ENCODE peak calls at places on chromosomes 11 and 22, in four cellular contexts. One of them, this sample, is unnamed.

GRCh38 chr11:116796548-116796947 is 4.9 kb upstream of the APOA5 start:
- DNase-seq in HEK293T: no peak
- DNase-seq in GM12878: no peak
- DNase-seq in HepG2: peak
- DNase-seq in this sample: no peak

GRCh38 chr22:26835929-26836528 is 178.6 kb downstream of the MIAT start:
- DNase-seq in HEK293T: peak
- DNase-seq in GM12878: no peak
- DNase-seq in HepG2: peak
- DNase-seq in this sample: peak

GRCh38 chr11:57432017-57432590 is 5.2 kb upstream of the SLC43A3 start:
- DNase-seq in HEK293T: no peak
- DNase-seq in GM12878: no peak
- DNase-seq in HepG2: no peak
- DNase-seq in this sample: no peak

GRCh38 chr11:115439385-115439784 is 64.8 kb downstream of the CADM1 start:
- DNase-seq in HEK293T: no peak
- DNase-seq in GM12878: no peak
- DNase-seq in HepG2: no peak
- DNase-seq in this sample: no peak

GRCh38 chr22:24440718-24441405 is 13.5 kb downstream of the ADORA2A start:
- DNase-seq in HEK293T: no peak
- DNase-seq in GM12878: no peak
- DNase-seq in HepG2: no peak
- DNase-seq in this sample: no peak

GRCh38 chr22:20117656-20118571 is 888 bp upstream of the TRMT2A start:
- DNase-seq in HEK293T: no peak
- DNase-seq in GM12878: no peak
- DNase-seq in HepG2: no peak
- DNase-seq in this sample: peak

GRCh38 chr11:27201454-27202302 is 161.1 kb downstream of the BBOX1 start:
- DNase-seq in HEK293T: peak
- DNase-seq in GM12878: no peak
- DNase-seq in HepG2: peak
- DNase-seq in this sample: peak

GRCh38 chr11:119370486-119371046 is 10.9 kb downstream of the USP2 start:
- DNase-seq in HEK293T: no peak
- DNase-seq in GM12878: no peak
- DNase-seq in HepG2: peak
- DNase-seq in this sample: no peak

GRCh38 chr11:92826136-92826535 is 143.3 kb upstream of the MTNR1B start:
- DNase-seq in HEK293T: no peak
- DNase-seq in GM12878: no peak
- DNase-seq in HepG2: no peak
- DNase-seq in this sample: no peak

GRCh38 chr11:2732261-2732939 is 32.6 kb upstream of the KCNQ1OT1 start:
- DNase-seq in HEK293T: no peak
- DNase-seq in GM12878: no peak
- DNase-seq in HepG2: peak
- DNase-seq in this sample: no peak

GRCh38 chr11:77127969-77128691 is at the start of gene MYO7A:
- DNase-seq in HEK293T: no peak
- DNase-seq in GM12878: no peak
- DNase-seq in HepG2: peak
- DNase-seq in this sample: peak

GRCh38 chr11:83206771-83207413 is 13.4 kb downstream of the ANKRD42 start:
- DNase-seq in HEK293T: no peak
- DNase-seq in GM12878: no peak
- DNase-seq in HepG2: no peak
- DNase-seq in this sample: no peak

GRCh38 chr11:73401924-73402833 is 26.0 kb downstream of the RELT start:
- DNase-seq in HEK293T: no peak
- DNase-seq in GM12878: no peak
- DNase-seq in HepG2: no peak
- DNase-seq in this sample: no peak

GRCh38 chr11:121777056-121777455 is 324.3 kb upstream of the SORL1-AS1 start:
- DNase-seq in HEK293T: no peak
- DNase-seq in GM12878: no peak
- DNase-seq in HepG2: no peak
- DNase-seq in this sample: no peak

GRCh38 chr22:38484244-38484643 is 16.3 kb downstream of the KDELR3 start:
- DNase-seq in HEK293T: no peak
- DNase-seq in GM12878: no peak
- DNase-seq in HepG2: no peak
- DNase-seq in this sample: no peak

GRCh38 chr11:109309153-109309552 is 112.8 kb upstream of the C11orf87 start:
- DNase-seq in HEK293T: no peak
- DNase-seq in GM12878: no peak
- DNase-seq in HepG2: no peak
- DNase-seq in this sample: no peak

GRCh38 chr11:118913411-118914125 is 12.2 kb downstream of the BCL9L start:
- DNase-seq in HEK293T: no peak
- DNase-seq in GM12878: no peak
- DNase-seq in HepG2: no peak
- DNase-seq in this sample: no peak

GRCh38 chr11:134119094-134119493 is 50.2 kb downstream of the JAM3 start:
- DNase-seq in HEK293T: no peak
- DNase-seq in GM12878: no peak
- DNase-seq in HepG2: no peak
- DNase-seq in this sample: no peak

GRCh38 chr11:130358398-130358797 is 43.7 kb upstream of the ZBTB44 start:
- DNase-seq in HEK293T: no peak
- DNase-seq in GM12878: no peak
- DNase-seq in HepG2: no peak
- DNase-seq in this sample: no peak

GRCh38 chr22:31036671-31037550 is 44.2 kb upstream of the SMTN start:
- DNase-seq in HEK293T: no peak
- DNase-seq in GM12878: no peak
- DNase-seq in HepG2: no peak
- DNase-seq in this sample: no peak

GRCh38 chr11:26621147-26621546 is 49.1 kb upstream of the MUC15 start:
- DNase-seq in HEK293T: no peak
- DNase-seq in GM12878: no peak
- DNase-seq in HepG2: no peak
- DNase-seq in this sample: no peak

GRCh38 chr22:45309422-45310227 is at the start of gene FAM118A:
- DNase-seq in HEK293T: peak
- DNase-seq in GM12878: peak
- DNase-seq in HepG2: peak
- DNase-seq in this sample: peak

GRCh38 chr22:23553922-23554870 is 25.9 kb downstream of the IGLL1 start:
- DNase-seq in HEK293T: no peak
- DNase-seq in GM12878: no peak
- DNase-seq in HepG2: no peak
- DNase-seq in this sample: no peak

GRCh38 chr22:48900626-48901025 is 927.0 kb downstream of the BRD1 start:
- DNase-seq in HEK293T: no peak
- DNase-seq in GM12878: no peak
- DNase-seq in HepG2: no peak
- DNase-seq in this sample: no peak

GRCh38 chr11:45927332-45927683 is 4.9 kb downstream of the LARGE2 start:
- DNase-seq in HEK293T: no peak
- DNase-seq in GM12878: no peak
- DNase-seq in HepG2: no peak
- DNase-seq in this sample: no peak

GRCh38 chr11:574632-575323 is 1.5 kb upstream of the PHRF1 start:
- DNase-seq in HEK293T: no peak
- DNase-seq in GM12878: no peak
- DNase-seq in HepG2: no peak
- DNase-seq in this sample: no peak

GRCh38 chr11:61747389-61748285 is 4.8 kb upstream of the MYRF start:
- DNase-seq in HEK293T: peak
- DNase-seq in GM12878: no peak
- DNase-seq in HepG2: peak
- DNase-seq in this sample: peak

GRCh38 chr11:94895971-94896370 is 77.4 kb downstream of the CWC15 start:
- DNase-seq in HEK293T: no peak
- DNase-seq in GM12878: no peak
- DNase-seq in HepG2: no peak
- DNase-seq in this sample: no peak

GRCh38 chr11:16843307-16843706 is 104.9 kb downstream of the C11orf58 start:
- DNase-seq in HEK293T: no peak
- DNase-seq in GM12878: no peak
- DNase-seq in HepG2: peak
- DNase-seq in this sample: peak

GRCh38 chr22:44180706-44181032 is at the start of gene PARVG:
- DNase-seq in HEK293T: peak
- DNase-seq in GM12878: peak
- DNase-seq in HepG2: no peak
- DNase-seq in this sample: no peak

GRCh38 chr11:26478710-26479109 is 93.4 kb downstream of the MUC15 start:
- DNase-seq in HEK293T: no peak
- DNase-seq in GM12878: no peak
- DNase-seq in HepG2: no peak
- DNase-seq in this sample: no peak

GRCh38 chr11:86632499-86633269 is 39.7 kb downstream of the ME3 start:
- DNase-seq in HEK293T: peak
- DNase-seq in GM12878: peak
- DNase-seq in HepG2: peak
- DNase-seq in this sample: peak
- TF ChIP-seq TARDBP in HEK293T: no peak
- TF ChIP-seq TARDBP in GM12878: no peak
- TF ChIP-seq TARDBP in HepG2: no peak
- TF ChIP-seq TARDBP in this sample: no peak

DNA sequence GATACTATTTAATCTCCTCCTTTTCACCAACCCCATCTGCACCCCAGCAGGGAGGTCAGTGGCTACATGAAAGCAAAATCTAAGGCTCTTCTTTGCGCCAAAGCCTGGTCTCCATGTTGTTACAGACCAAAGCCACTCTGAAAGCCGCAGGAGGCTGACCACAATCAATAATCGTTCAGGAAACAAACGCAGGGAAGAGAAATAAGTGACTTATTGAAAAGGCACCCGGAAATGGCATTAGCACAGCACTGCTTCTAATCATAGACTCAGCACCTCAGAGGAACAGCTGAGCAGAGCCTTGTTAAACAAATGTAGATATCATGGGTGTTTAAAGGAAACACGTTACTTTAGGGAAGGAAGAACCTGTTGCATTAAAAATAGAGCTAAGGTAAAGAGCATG is 183.9 kb downstream of the KIRREL3 start:
- DNase-seq in HEK293T: no peak
- DNase-seq in GM12878: no peak
- DNase-seq in HepG2: no peak
- DNase-seq in this sample: no peak
- TF ChIP-seq TARDBP in HEK293T: no peak
- TF ChIP-seq TARDBP in GM12878: no peak
- TF ChIP-seq TARDBP in HepG2: no peak
- TF ChIP-seq TARDBP in this sample: no peak

GRCh38 chr11:66557733-66558326 is 10.6 kb downstream of the CTSF start:
- DNase-seq in HEK293T: no peak
- DNase-seq in GM12878: no peak
- DNase-seq in HepG2: no peak
- DNase-seq in this sample: no peak

GRCh38 chr11:66561975-66562248 is 6.5 kb downstream of the CTSF start:
- DNase-seq in HEK293T: no peak
- DNase-seq in GM12878: no peak
- DNase-seq in HepG2: no peak
- DNase-seq in this sample: no peak

GRCh38 chr11:66561178-66561974 is 7.0 kb downstream of the CTSF start:
- DNase-seq in HEK293T: no peak
- DNase-seq in GM12878: no peak
- DNase-seq in HepG2: no peak
- DNase-seq in this sample: peak

GRCh38 chr11:66559862-66560676 is 8.3 kb downstream of the CTSF start:
- DNase-seq in HEK293T: no peak
- DNase-seq in GM12878: no peak
- DNase-seq in HepG2: no peak
- DNase-seq in this sample: no peak

GRCh38 chr11:66559141-66559861 is 9.1 kb downstream of the CTSF start:
- DNase-seq in HEK293T: no peak
- DNase-seq in GM12878: no peak
- DNase-seq in HepG2: no peak
- DNase-seq in this sample: peak
- TF ChIP-seq TARDBP in HEK293T: no peak
- TF ChIP-seq TARDBP in GM12878: no peak
- TF ChIP-seq TARDBP in HepG2: no peak
- TF ChIP-seq TARDBP in this sample: no peak

GRCh38 chr22:36544107-36544620 is 15.2 kb upstream of the EIF3D start:
- DNase-seq in HEK293T: no peak
- DNase-seq in GM12878: no peak
- DNase-seq in HepG2: no peak
- DNase-seq in this sample: no peak

GRCh38 chr22:36549033-36549432 is 20.1 kb upstream of the EIF3D start:
- DNase-seq in HEK293T: no peak
- DNase-seq in GM12878: no peak
- DNase-seq in HepG2: no peak
- DNase-seq in this sample: no peak

GRCh38 chr22:36546932-36547331 is 18.0 kb upstream of the EIF3D start:
- DNase-seq in HEK293T: no peak
- DNase-seq in GM12878: no peak
- DNase-seq in HepG2: peak
- DNase-seq in this sample: no peak

GRCh38 chr22:36548606-36549005 is 19.6 kb upstream of the EIF3D start:
- DNase-seq in HEK293T: no peak
- DNase-seq in GM12878: no peak
- DNase-seq in HepG2: no peak
- DNase-seq in this sample: no peak

GRCh38 chr22:36546092-36546804 is 17.3 kb upstream of the EIF3D start:
- DNase-seq in HEK293T: peak
- DNase-seq in GM12878: no peak
- DNase-seq in HepG2: peak
- DNase-seq in this sample: peak
- TF ChIP-seq TARDBP in HEK293T: no peak
- TF ChIP-seq TARDBP in GM12878: no peak
- TF ChIP-seq TARDBP in HepG2: no peak
- TF ChIP-seq TARDBP in this sample: no peak

DNA sequence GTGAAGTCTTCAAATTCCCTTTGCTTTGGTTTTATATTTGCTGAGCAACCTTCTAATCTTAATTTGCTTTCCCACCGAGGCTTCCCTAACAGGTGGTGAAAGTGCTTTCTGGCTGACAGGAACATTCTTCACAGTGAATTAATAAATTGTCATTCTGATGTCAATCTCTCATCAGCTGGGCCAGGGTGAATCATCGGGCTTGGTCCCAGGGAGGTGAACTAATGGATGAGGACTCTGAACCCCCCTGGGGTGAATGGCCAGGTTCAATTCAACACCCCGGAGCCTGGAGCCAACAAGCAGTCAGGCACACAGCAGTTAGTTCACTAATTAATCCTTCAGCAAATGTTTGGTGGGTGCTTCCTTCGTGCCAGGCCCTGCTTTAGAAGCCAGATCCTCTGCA is 155.4 kb upstream of the PDGFD start:
- DNase-seq in HEK293T: no peak
- DNase-seq in GM12878: no peak
- DNase-seq in HepG2: no peak
- DNase-seq in this sample: no peak
- TF ChIP-seq TARDBP in HEK293T: no peak
- TF ChIP-seq TARDBP in GM12878: no peak
- TF ChIP-seq TARDBP in HepG2: no peak
- TF ChIP-seq TARDBP in this sample: no peak

This sample was measured in K562.